ENCODE peak calls at places on chromosomes 2 and 18, in five cellular contexts. One of them, this sample, is unnamed.

GRCh38 chr2:99762714-99763113 is 272.9 kb upstream of the REV1 start:
- DNase-seq in cardiac fibroblast: no peak
- DNase-seq in AG04450: no peak
- DNase-seq in choroid plexus epithelial cell: no peak
- DNase-seq in neural progenitor cell: no peak
- DNase-seq in this sample: no peak

GRCh38 chr2:157052685-157053224 is 204.8 kb upstream of the GALNT5 start:
- DNase-seq in cardiac fibroblast: peak
- DNase-seq in AG04450: peak
- DNase-seq in choroid plexus epithelial cell: peak
- DNase-seq in neural progenitor cell: no peak
- DNase-seq in this sample: no peak

GRCh38 chr2:60438136-60438535 is 115.3 kb downstream of the BCL11A start:
- DNase-seq in cardiac fibroblast: no peak
- DNase-seq in AG04450: no peak
- DNase-seq in choroid plexus epithelial cell: no peak
- DNase-seq in neural progenitor cell: no peak
- DNase-seq in this sample: no peak

GRCh38 chr2:206942799-206943478 is 3.6 kb downstream of the CPO start:
- DNase-seq in cardiac fibroblast: no peak
- DNase-seq in AG04450: no peak
- DNase-seq in choroid plexus epithelial cell: no peak
- DNase-seq in neural progenitor cell: no peak
- DNase-seq in this sample: no peak

GRCh38 chr18:41073372-41073954 is 881.6 kb upstream of the PIK3C3 start:
- DNase-seq in cardiac fibroblast: peak
- DNase-seq in AG04450: no peak
- DNase-seq in choroid plexus epithelial cell: peak
- DNase-seq in neural progenitor cell: no peak
- DNase-seq in this sample: no peak

GRCh38 chr18:79778291-79778791 is 19.4 kb upstream of the KCNG2 start:
- DNase-seq in cardiac fibroblast: no peak
- DNase-seq in AG04450: no peak
- DNase-seq in choroid plexus epithelial cell: no peak
- DNase-seq in neural progenitor cell: no peak
- DNase-seq in this sample: no peak

GRCh38 chr2:102286041-102286440 is 25.3 kb upstream of the IL1RL1 start:
- DNase-seq in cardiac fibroblast: no peak
- DNase-seq in AG04450: no peak
- DNase-seq in choroid plexus epithelial cell: no peak
- DNase-seq in neural progenitor cell: no peak
- DNase-seq in this sample: no peak

GRCh38 chr2:116513991-116514390 is 1300.5 kb upstream of the DDX18 start:
- DNase-seq in cardiac fibroblast: no peak
- DNase-seq in AG04450: no peak
- DNase-seq in choroid plexus epithelial cell: no peak
- DNase-seq in neural progenitor cell: no peak
- DNase-seq in this sample: no peak

GRCh38 chr2:40611196-40611595 is 159.3 kb upstream of the SLC8A1 start:
- DNase-seq in cardiac fibroblast: no peak
- DNase-seq in AG04450: no peak
- DNase-seq in choroid plexus epithelial cell: no peak
- DNase-seq in neural progenitor cell: no peak
- DNase-seq in this sample: no peak

DNA sequence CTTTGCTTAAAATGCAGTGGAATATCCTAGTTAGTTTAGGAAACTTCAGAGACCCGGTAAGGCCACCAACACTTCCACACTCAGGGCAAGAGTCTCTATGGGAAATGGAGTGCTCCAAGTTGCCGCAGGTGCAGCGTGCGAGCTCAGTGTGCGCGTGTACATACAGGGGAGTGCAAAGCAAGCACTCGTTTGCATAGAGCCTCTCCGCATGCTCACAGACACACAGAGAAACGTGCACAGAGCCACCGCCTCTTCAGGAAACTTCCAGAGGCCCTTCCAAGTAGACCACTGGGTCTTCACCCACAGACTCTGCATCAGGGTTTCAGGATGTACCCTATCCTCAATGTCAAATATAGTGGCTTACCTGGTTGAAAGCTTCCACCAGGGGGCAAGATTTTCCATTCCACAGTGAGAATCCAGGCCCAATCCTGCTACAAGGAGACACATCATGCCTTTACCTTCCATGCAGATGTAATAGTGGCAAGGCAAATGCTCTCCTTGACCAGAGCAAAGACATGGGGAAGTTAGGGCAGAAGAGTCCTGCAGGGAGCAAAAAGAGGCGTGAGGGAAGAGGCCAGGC is 513.0 kb upstream of the MYT1L start:
- DNase-seq in cardiac fibroblast: no peak
- DNase-seq in AG04450: no peak
- DNase-seq in choroid plexus epithelial cell: no peak
- DNase-seq in neural progenitor cell: no peak
- DNase-seq in this sample: no peak
- TF ChIP-seq CTCF in cardiac fibroblast: no peak
- TF ChIP-seq CTCF in AG04450: no peak
- TF ChIP-seq CTCF in choroid plexus epithelial cell: no peak
- TF ChIP-seq CTCF in neural progenitor cell: peak
- TF ChIP-seq CTCF in this sample: peak

DNA sequence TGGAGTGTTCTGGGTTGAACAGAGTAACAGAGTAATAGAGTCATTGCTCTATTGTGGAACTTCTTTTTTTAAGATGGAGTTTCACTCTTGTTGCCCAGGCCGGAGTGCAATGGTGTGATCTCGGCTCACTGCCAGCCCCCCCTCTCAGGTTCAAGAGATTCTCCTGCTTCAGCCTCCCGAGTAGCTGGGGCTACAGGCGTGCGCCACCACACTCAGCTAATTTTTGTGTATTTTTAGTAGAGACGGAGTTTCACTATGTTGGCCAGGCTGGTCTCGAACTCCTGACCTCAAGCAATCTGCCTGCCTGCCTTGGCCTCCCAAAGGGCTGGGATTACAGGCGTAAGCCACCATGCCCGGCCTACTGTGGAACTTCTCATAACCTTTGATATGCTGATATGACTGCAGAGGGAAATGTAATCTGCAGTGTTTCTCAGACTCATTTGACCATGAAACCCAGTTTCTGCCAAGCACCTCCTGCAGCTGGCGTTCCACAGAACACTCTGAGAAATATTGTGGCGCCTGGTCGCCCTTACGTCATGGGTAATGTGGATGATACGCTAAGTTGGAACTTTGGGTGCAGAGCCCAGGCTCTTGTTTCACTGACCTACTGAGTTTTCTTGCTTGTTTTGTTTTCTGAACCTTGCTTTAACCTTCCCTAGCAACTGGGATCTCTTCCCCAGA is 213.8 kb downstream of the BCL2 start:
- DNase-seq in cardiac fibroblast: no peak
- DNase-seq in AG04450: no peak
- DNase-seq in choroid plexus epithelial cell: no peak
- DNase-seq in neural progenitor cell: no peak
- DNase-seq in this sample: no peak
- TF ChIP-seq CTCF in cardiac fibroblast: no peak
- TF ChIP-seq CTCF in AG04450: no peak
- TF ChIP-seq CTCF in choroid plexus epithelial cell: no peak
- TF ChIP-seq CTCF in neural progenitor cell: no peak
- TF ChIP-seq CTCF in this sample: no peak

DNA sequence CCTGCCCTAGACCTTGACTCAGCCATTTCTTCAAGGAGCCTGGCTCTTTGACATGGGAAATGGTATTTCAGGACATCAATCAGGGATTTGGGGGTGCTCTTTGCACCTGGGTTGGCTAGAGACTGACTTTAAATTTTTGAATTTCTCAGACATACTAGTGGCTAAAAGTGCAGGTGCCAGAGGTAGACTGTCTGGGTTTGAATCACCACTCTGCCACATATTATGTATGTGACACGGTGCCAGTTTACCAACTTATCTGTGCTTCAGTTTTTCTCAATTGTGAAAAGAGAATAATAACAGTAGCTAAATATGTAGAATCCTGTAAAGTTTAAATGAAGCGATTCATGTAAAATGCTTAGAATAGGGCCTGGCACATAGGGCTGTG is 49.2 kb upstream of the RTN4 start:
- DNase-seq in cardiac fibroblast: peak
- DNase-seq in AG04450: no peak
- DNase-seq in choroid plexus epithelial cell: no peak
- DNase-seq in neural progenitor cell: no peak
- DNase-seq in this sample: no peak
- TF ChIP-seq CTCF in cardiac fibroblast: no peak
- TF ChIP-seq CTCF in AG04450: no peak
- TF ChIP-seq CTCF in choroid plexus epithelial cell: no peak
- TF ChIP-seq CTCF in neural progenitor cell: no peak
- TF ChIP-seq CTCF in this sample: no peak

DNA sequence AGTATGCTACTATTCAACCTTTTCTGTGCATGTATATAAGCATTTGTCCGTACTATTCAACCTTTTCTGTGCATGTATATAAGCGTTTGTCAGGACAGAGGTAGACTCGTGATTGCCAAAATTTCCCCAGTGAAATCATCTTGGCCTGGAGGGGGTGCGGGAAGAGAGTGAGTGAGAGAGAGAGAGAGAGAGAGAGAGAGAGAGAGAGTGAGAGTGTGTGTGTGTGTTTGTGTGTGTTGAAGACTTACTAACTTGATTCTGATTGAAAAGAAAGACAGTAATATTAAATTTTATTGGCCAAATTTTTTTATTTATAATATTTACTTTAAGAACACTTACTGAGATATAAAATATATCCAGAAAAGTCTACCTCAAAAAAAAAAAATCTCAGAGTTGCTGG is 19.1 kb downstream of the FAM117B start:
- DNase-seq in cardiac fibroblast: no peak
- DNase-seq in AG04450: no peak
- DNase-seq in choroid plexus epithelial cell: no peak
- DNase-seq in neural progenitor cell: no peak
- DNase-seq in this sample: no peak
- TF ChIP-seq CTCF in cardiac fibroblast: no peak
- TF ChIP-seq CTCF in AG04450: no peak
- TF ChIP-seq CTCF in choroid plexus epithelial cell: no peak
- TF ChIP-seq CTCF in neural progenitor cell: no peak
- TF ChIP-seq CTCF in this sample: no peak

GRCh38 chr2:235936493-235936892 is 231.7 kb downstream of the GBX2 start:
- DNase-seq in cardiac fibroblast: peak
- DNase-seq in AG04450: no peak
- DNase-seq in choroid plexus epithelial cell: peak
- DNase-seq in neural progenitor cell: peak
- DNase-seq in this sample: peak
- TF ChIP-seq CTCF in cardiac fibroblast: peak
- TF ChIP-seq CTCF in AG04450: peak
- TF ChIP-seq CTCF in choroid plexus epithelial cell: peak
- TF ChIP-seq CTCF in neural progenitor cell: peak
- TF ChIP-seq CTCF in this sample: peak

DNA sequence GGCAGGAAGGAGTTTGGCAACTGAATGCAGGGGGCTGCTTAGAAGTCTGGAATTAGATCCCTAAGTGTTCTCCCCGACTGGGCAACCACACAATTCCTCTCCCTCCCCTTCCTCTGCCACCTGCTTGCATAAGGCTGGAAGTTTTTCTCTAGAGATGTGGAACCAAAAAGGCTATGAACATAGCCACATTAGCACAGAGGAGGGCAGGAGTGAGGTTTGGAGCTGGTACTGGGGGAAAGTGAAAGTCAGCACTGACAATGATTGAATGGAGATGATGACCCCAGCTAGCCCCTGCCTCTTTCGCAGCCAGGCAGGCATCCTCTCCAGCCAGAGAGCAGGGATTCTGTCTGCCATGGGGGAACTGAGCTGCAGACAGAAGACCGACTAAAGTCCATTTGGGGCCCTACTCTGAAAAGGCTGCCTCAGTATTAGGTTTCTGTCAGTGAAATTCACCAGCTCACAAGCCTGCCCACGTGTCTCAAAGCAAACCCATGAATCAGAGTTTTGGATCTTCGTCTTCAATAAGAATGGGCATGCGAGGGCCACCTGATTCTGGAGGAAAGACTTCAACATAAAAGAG is 87.9 kb upstream of the ITGA6 start:
- DNase-seq in cardiac fibroblast: no peak
- DNase-seq in AG04450: no peak
- DNase-seq in choroid plexus epithelial cell: no peak
- DNase-seq in neural progenitor cell: peak
- DNase-seq in this sample: peak
- TF ChIP-seq CTCF in cardiac fibroblast: no peak
- TF ChIP-seq CTCF in AG04450: peak
- TF ChIP-seq CTCF in choroid plexus epithelial cell: peak
- TF ChIP-seq CTCF in neural progenitor cell: no peak
- TF ChIP-seq CTCF in this sample: no peak

GRCh38 chr18:70577023-70577420 is 288.2 kb downstream of the SOCS6 start:
- DNase-seq in cardiac fibroblast: no peak
- DNase-seq in AG04450: no peak
- DNase-seq in choroid plexus epithelial cell: no peak
- DNase-seq in neural progenitor cell: no peak
- DNase-seq in this sample: no peak

GRCh38 chr18:70576281-70577022 is 287.6 kb downstream of the SOCS6 start:
- DNase-seq in cardiac fibroblast: no peak
- DNase-seq in AG04450: no peak
- DNase-seq in choroid plexus epithelial cell: no peak
- DNase-seq in neural progenitor cell: peak
- DNase-seq in this sample: no peak

GRCh38 chr18:70578480-70578879 is 289.6 kb downstream of the SOCS6 start:
- DNase-seq in cardiac fibroblast: no peak
- DNase-seq in AG04450: no peak
- DNase-seq in choroid plexus epithelial cell: no peak
- DNase-seq in neural progenitor cell: peak
- DNase-seq in this sample: peak
- TF ChIP-seq CTCF in cardiac fibroblast: no peak
- TF ChIP-seq CTCF in AG04450: no peak
- TF ChIP-seq CTCF in choroid plexus epithelial cell: peak
- TF ChIP-seq CTCF in neural progenitor cell: peak
- TF ChIP-seq CTCF in this sample: no peak

GRCh38 chr2:53422979-53423378 is 344.6 kb upstream of the CHAC2 start:
- DNase-seq in cardiac fibroblast: peak
- DNase-seq in AG04450: no peak
- DNase-seq in choroid plexus epithelial cell: peak
- DNase-seq in neural progenitor cell: peak
- DNase-seq in this sample: peak
- TF ChIP-seq CTCF in cardiac fibroblast: peak
- TF ChIP-seq CTCF in AG04450: peak
- TF ChIP-seq CTCF in choroid plexus epithelial cell: peak
- TF ChIP-seq CTCF in neural progenitor cell: peak
- TF ChIP-seq CTCF in this sample: no peak